ENCODE peak calls at places on chromosomes 5 and 9, in ten cellular contexts. Y, L, T, O, G, A, W, I, H and F are unnamed samples.

GRCh38 chr9:137301086-137301947 is 754 bp downstream of the NRARP start:
- DNase-seq in Y (no peak), L (no peak), T (peak), O (no peak), G (peak), A (no peak), W (peak), I (peak), H (no peak), F (no peak)

GRCh38 chr5:172414618-172415599 is 39.4 kb downstream of the SH3PXD2B start:
- DNase-seq in Y (no peak), L (no peak), T (no peak), O (no peak), G (no peak), A (no peak), W (no peak), I (no peak), H (no peak), F (no peak)

GRCh38 chr5:89440670-89441069 is 557.7 kb upstream of the MEF2C start:
- DNase-seq in Y (no peak), L (no peak), T (no peak), O (no peak), G (no peak), A (no peak), W (no peak), I (no peak), H (no peak), F (peak)

GRCh38 chr5:126490167-126490937 is 67.1 kb downstream of the GRAMD2B start:
- DNase-seq in Y (peak), L (peak), T (no peak), O (no peak), G (no peak), A (no peak), W (no peak), I (peak), H (no peak), F (no peak)

GRCh38 chr5:138230981-138231589 is 18.0 kb upstream of the CDC23 start:
- DNase-seq in Y (no peak), L (no peak), T (peak), O (peak), G (no peak), A (no peak), W (peak), I (no peak), H (no peak), F (peak)

GRCh38 chr5:1008451-1009358 is at the start of gene NKD2:
- DNase-seq in Y (peak), L (no peak), T (no peak), O (no peak), G (no peak), A (no peak), W (peak), I (peak), H (no peak), F (no peak)

GRCh38 chr9:18982246-18982589 is 50.8 kb downstream of the SAXO1 start:
- DNase-seq in Y (no peak), L (no peak), T (no peak), O (no peak), G (no peak), A (no peak), W (no peak), I (no peak), H (no peak), F (no peak)

GRCh38 chr9:73683862-73684591 is 532.4 kb downstream of the ANXA1 start:
- DNase-seq in Y (no peak), L (peak), T (peak), O (peak), G (peak), A (no peak), W (peak), I (peak), H (no peak), F (no peak)

GRCh38 chr9:92439921-92440750 is 15.9 kb upstream of the OMD start:
- DNase-seq in Y (no peak), L (no peak), T (peak), O (peak), G (no peak), A (no peak), W (no peak), I (no peak), H (peak), F (no peak)

GRCh38 chr5:135887881-135888614 is 7.6 kb downstream of the IL9 start:
- DNase-seq in Y (peak), L (no peak), T (peak), O (peak), G (no peak), A (no peak), W (no peak), I (peak), H (peak), F (no peak)

GRCh38 chr5:143929486-143929885 is 117.5 kb downstream of the HMHB1 start:
- DNase-seq in Y (no peak), L (no peak), T (no peak), O (no peak), G (no peak), A (no peak), W (no peak), I (no peak), H (no peak), F (no peak)

GRCh38 chr9:125995006-125995405 is 247.8 kb downstream of the PBX3 start:
- DNase-seq in Y (no peak), L (no peak), T (no peak), O (no peak), G (no peak), A (no peak), W (no peak), I (no peak), H (no peak), F (no peak)

GRCh38 chr9:127950513-127951210 is 13.0 kb upstream of the DPM2 start:
- DNase-seq in Y (no peak), L (no peak), T (no peak), O (no peak), G (no peak), A (no peak), W (no peak), I (peak), H (no peak), F (no peak)

GRCh38 chr5:39138892-39139291 is 64.7 kb upstream of the RICTOR start:
- DNase-seq in Y (no peak), L (peak), T (peak), O (peak), G (no peak), A (peak), W (no peak), I (no peak), H (peak), F (peak)

GRCh38 chr5:178699854-178700253 is 30.6 kb downstream of the ZNF354A start:
- DNase-seq in Y (no peak), L (no peak), T (no peak), O (no peak), G (no peak), A (no peak), W (peak), I (no peak), H (no peak), F (no peak)

GRCh38 chr5:106801554-106801953 is 869.2 kb downstream of the EFNA5 start:
- DNase-seq in Y (no peak), L (no peak), T (no peak), O (no peak), G (no peak), A (no peak), W (no peak), I (no peak), H (no peak), F (no peak)

GRCh38 chr9:69572611-69573010 is 99.6 kb downstream of the APBA1 start:
- DNase-seq in Y (no peak), L (no peak), T (peak), O (peak), G (no peak), A (no peak), W (no peak), I (no peak), H (no peak), F (no peak)

GRCh38 chr5:128213340-128213739 is 129.8 kb downstream of the SLC12A2 start:
- DNase-seq in Y (no peak), L (no peak), T (peak), O (peak), G (peak), A (no peak), W (peak), I (peak), H (no peak), F (no peak)

GRCh38 chr9:131366745-131367401 is 27.0 kb upstream of the PRRC2B start:
- DNase-seq in Y (no peak), L (peak), T (peak), O (peak), G (no peak), A (no peak), W (peak), I (peak), H (no peak), F (peak)

GRCh38 chr5:132815454-132815853 is 2.4 kb downstream of the SOWAHA start:
- DNase-seq in Y (no peak), L (no peak), T (peak), O (no peak), G (no peak), A (no peak), W (no peak), I (no peak), H (no peak), F (no peak)

GRCh38 chr9:3532158-3532557 is 6.4 kb upstream of the RFX3 start:
- DNase-seq in Y (no peak), L (no peak), T (no peak), O (no peak), G (no peak), A (no peak), W (no peak), I (no peak), H (no peak), F (no peak)

GRCh38 chr9:127726871-127727270 is 8.2 kb downstream of the TOR2A start:
- DNase-seq in Y (no peak), L (no peak), T (no peak), O (no peak), G (no peak), A (no peak), W (no peak), I (no peak), H (no peak), F (no peak)

DNA sequence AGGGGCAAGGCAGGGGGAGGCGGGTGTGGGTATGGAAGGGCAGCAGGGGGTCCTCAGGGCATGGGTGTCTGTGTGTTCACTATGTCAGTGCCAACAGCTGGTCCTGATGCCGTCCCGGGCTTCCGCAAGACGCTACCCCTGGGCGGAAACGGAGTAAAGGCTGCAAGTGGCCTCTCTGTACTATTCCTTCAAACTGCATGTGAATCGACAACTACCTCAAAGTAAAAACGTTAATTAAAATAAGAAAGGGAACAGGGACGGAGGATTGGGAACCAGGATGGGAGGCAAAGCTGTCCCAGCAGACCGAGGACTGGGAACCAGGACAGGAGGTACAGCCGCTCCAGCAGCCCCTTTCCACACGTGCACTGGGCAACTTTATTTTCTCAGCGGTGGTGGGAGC is 173.3 kb downstream of the OLFM1 start:
- DNase-seq in Y (no peak), L (no peak), T (no peak), O (no peak), G (no peak), A (no peak), W (no peak), I (no peak), H (no peak), F (no peak)
- TF ChIP-seq CTCF in Y (no peak), L (no peak), T (no peak), O (no peak), G (no peak), A (no peak), W (no peak), I (no peak), H (no peak), F (no peak)

GRCh38 chr9:129507805-129508204 is 113.1 kb downstream of the C9orf50 start:
- DNase-seq in Y (no peak), L (no peak), T (no peak), O (no peak), G (no peak), A (no peak), W (no peak), I (no peak), H (no peak), F (no peak)

GRCh38 chr9:129505270-129505881 is 115.5 kb downstream of the C9orf50 start:
- DNase-seq in Y (no peak), L (no peak), T (no peak), O (no peak), G (no peak), A (no peak), W (no peak), I (no peak), H (no peak), F (no peak)

GRCh38 chr9:129506041-129506440 is 114.9 kb downstream of the C9orf50 start:
- DNase-seq in Y (no peak), L (no peak), T (no peak), O (no peak), G (no peak), A (no peak), W (no peak), I (no peak), H (no peak), F (no peak)

GRCh38 chr9:129504404-129504803 is 116.5 kb downstream of the C9orf50 start:
- DNase-seq in Y (no peak), L (no peak), T (no peak), O (no peak), G (no peak), A (no peak), W (no peak), I (no peak), H (no peak), F (no peak)

DNA sequence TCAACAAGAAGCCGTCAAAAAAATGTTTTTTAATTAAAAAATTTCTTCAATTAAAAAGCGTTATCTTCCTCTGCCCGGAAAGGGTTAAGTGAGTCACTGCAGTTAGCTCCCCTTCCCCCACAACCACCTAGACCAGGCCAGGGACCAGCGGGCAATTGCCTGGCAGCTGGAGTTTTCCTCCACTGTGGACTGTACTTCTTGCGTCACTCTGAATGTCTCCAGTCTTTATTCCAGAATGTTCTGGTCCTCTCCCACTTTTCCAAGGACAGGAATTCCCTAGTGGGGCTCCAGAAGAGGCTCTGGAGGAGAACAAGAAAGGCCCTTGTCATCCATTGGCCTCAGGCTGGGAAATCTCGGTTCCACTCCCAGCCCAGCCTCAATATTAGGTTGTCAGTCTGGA is 114.0 kb downstream of the C9orf50 start:
- DNase-seq in Y (no peak), L (no peak), T (no peak), O (no peak), G (no peak), A (no peak), W (peak), I (no peak), H (no peak), F (no peak)
- TF ChIP-seq CTCF in Y (no peak), L (no peak), T (no peak), O (no peak), G (no peak), A (no peak), W (no peak), I (no peak), H (no peak), F (no peak)

DNA sequence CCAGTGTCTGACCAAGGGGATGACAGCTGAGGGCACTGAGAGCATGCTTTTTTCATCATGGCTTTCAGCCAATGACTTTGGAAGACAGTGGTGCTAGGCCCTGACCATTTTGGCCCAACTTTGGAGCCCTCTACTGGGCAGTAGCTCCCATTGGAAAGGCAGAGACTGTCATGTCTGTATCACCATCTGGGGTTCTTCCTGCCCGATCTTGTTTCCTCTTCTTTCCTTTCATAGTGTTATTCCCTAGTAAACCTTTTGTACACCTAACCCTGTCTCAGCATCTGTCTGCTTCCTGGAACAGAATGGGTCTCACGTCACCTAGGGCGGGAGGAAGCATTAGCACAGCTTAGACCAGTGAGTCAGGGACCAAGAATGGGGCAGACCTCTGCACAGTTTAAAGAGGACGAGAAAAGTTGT is 97.4 kb upstream of the MAST4 start:
- DNase-seq in Y (no peak), L (no peak), T (peak), O (no peak), G (peak), A (no peak), W (peak), I (peak), H (no peak), F (no peak)
- TF ChIP-seq CTCF in Y (no peak), L (no peak), T (peak), O (peak), G (no peak), A (no peak), W (peak), I (peak), H (no peak), F (no peak)

DNA sequence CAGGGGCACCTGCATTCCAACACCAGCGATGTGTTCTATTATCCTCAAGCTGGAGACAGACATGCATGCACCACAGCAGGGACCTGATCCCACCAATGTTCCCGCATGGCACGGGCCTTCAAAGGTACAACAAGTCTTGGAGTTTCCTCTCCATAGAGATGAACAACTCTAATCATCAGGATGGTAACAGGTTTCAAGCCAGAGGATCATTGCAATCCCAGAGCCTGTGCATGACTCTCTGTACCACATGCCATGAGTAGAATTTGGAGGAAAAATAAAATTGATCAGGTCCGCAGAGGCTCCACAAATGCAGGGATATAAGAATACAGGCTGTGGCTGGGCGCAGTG is 45.8 kb upstream of the RNF130 start:
- DNase-seq in Y (peak), L (no peak), T (no peak), O (no peak), G (no peak), A (no peak), W (no peak), I (no peak), H (no peak), F (no peak)
- TF ChIP-seq CTCF in Y (no peak), L (no peak), T (no peak), O (no peak), G (no peak), A (no peak), W (no peak), I (no peak), H (no peak), F (no peak)

DNA sequence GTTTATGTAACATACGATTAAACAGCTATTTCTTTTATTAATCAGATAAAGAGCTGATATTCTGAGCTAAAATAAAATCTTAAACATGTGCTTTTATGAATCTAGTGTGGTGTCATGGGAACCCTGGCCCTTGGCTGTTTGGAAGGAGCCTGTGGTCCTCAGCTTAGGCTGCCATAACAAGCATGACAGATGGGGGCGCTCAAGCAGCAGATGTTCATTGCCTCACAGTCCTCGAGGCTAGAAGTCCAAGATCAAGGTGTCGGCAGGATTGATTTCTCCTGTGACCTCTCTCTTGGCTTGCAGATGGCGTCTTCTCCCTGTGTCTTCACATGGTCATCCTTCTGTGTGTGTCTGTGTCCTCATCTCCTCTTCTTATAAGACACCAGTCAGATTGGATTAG is 448.2 kb downstream of the GADD45G start:
- DNase-seq in Y (no peak), L (no peak), T (no peak), O (no peak), G (peak), A (no peak), W (peak), I (no peak), H (no peak), F (no peak)
- TF ChIP-seq CTCF in Y (no peak), L (no peak), T (no peak), O (peak), G (peak), A (peak), W (peak), I (peak), H (peak), F (peak)

GRCh38 chr5:170860415-170860814 is 1.4 kb upstream of the RANBP17 start:
- DNase-seq in Y (no peak), L (no peak), T (no peak), O (no peak), G (no peak), A (no peak), W (no peak), I (no peak), H (no peak), F (no peak)

GRCh38 chr5:170860818-170861217 is 1.0 kb upstream of the RANBP17 start:
- DNase-seq in Y (no peak), L (no peak), T (peak), O (no peak), G (no peak), A (no peak), W (no peak), I (no peak), H (no peak), F (no peak)

GRCh38 chr5:170854550-170854949 is 7.3 kb upstream of the RANBP17 start:
- DNase-seq in Y (no peak), L (no peak), T (peak), O (no peak), G (no peak), A (no peak), W (no peak), I (no peak), H (no peak), F (no peak)

GRCh38 chr5:170861295-170861854 is 443 bp upstream of the RANBP17 start:
- DNase-seq in Y (no peak), L (no peak), T (no peak), O (no peak), G (no peak), A (no peak), W (no peak), I (no peak), H (no peak), F (no peak)

DNA sequence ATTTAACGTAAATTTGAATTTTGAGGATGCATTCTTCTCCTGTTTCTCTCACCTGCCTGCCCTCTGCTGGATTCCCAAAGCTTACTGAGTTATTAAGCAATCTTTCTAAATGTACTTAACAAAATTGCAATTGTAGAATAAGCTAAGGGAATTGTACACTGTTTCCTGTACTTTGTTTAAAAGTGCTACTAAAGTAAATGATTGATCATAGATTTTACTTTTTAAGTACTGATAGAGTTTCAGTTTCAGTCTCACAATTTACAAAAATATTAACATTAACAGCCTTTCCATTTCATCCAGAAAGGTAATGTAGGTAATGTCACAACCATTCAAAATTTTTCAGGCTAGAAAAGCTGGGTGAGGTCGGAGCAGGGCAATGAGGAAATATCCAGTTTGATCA is 4.8 kb upstream of the RANBP17 start:
- DNase-seq in Y (no peak), L (no peak), T (no peak), O (no peak), G (no peak), A (no peak), W (no peak), I (no peak), H (no peak), F (no peak)
- TF ChIP-seq CTCF in Y (no peak), L (no peak), T (no peak), O (no peak), G (no peak), A (no peak), W (no peak), I (no peak), H (no peak), F (no peak)

GRCh38 chr9:76987594-76988200 is 31.8 kb upstream of the FOXB2 start:
- DNase-seq in Y (no peak), L (no peak), T (peak), O (peak), G (peak), A (no peak), W (peak), I (peak), H (no peak), F (no peak)
- TF ChIP-seq CTCF in Y (no peak), L (peak), T (peak), O (peak), G (peak), A (peak), W (peak), I (peak), H (peak), F (peak)